ENCODE peak calls at places on chromosomes 7 and 10, in six cellular contexts. K is left lung, W is heart right ventricle, M is neural progenitor cell, D is fibroblast of lung, N is HAP-1. Z is an unnamed sample. For H3K27me3 and H3K36me3, the result is how much of the 10 kb centered on the place peaks cover.

GRCh38 chr7:26001662-26002244 is 150.2 kb upstream of the NFE2L3 start:
- DNase-seq in K (no peak), W (no peak), M (no peak), D (no peak), N (no peak), Z (no peak)

GRCh38 chr7:6705959-6706665 is 635 bp downstream of the ZNF12 start:
- DNase-seq in K (peak), W (peak), M (peak), D (peak), N (no peak), Z (no peak)

GRCh38 chr7:106779877-106780276 is 85.2 kb upstream of the PIK3CG start:
- DNase-seq in K (no peak), W (no peak), M (peak), D (no peak), N (no peak), Z (peak)

GRCh38 chr10:124224331-124225028 is 131.1 kb upstream of the CHST15 start:
- DNase-seq in K (no peak), W (no peak), M (no peak), D (no peak), N (no peak), Z (no peak)

GRCh38 chr10:3452683-3453388 is 280.3 kb upstream of the PITRM1 start:
- DNase-seq in K (no peak), W (no peak), M (no peak), D (peak), N (no peak), Z (no peak)

GRCh38 chr10:106958591-106959328 is 205.7 kb downstream of the SORCS1 start:
- DNase-seq in K (no peak), W (no peak), M (no peak), D (no peak), N (no peak), Z (no peak)

GRCh38 chr7:122844191-122844988 is 41.9 kb downstream of the CADPS2 start:
- DNase-seq in K (no peak), W (no peak), M (no peak), D (no peak), N (no peak), Z (no peak)

GRCh38 chr10:14603539-14604102 is 171.1 kb downstream of the FAM107B start:
- DNase-seq in K (peak), W (peak), M (peak), D (no peak), N (no peak), Z (peak)

GRCh38 chr10:11035318-11035920 is 17.7 kb downstream of the CELF2 start:
- DNase-seq in K (no peak), W (no peak), M (peak), D (peak), N (no peak), Z (peak)

GRCh38 chr7:20362574-20363253 is 32.0 kb downstream of the ITGB8 start:
- DNase-seq in K (no peak), W (no peak), M (no peak), D (no peak), N (no peak), Z (no peak)

GRCh38 chr10:44715081-44715480 is 196.1 kb upstream of the TMEM72 start:
- DNase-seq in K (no peak), W (no peak), M (no peak), D (no peak), N (no peak), Z (no peak)

GRCh38 chr10:74677951-74678350 is 148.4 kb upstream of the KAT6B start:
- DNase-seq in K (no peak), W (no peak), M (no peak), D (no peak), N (no peak), Z (no peak)

GRCh38 chr7:22601812-22602568 is 102.0 kb upstream of the STEAP1B start:
- DNase-seq in K (no peak), W (no peak), M (no peak), D (peak), N (no peak), Z (no peak)

GRCh38 chr10:71933651-71934050 is 30.5 kb upstream of the CHST3 start:
- DNase-seq in K (no peak), W (no peak), M (no peak), D (no peak), N (no peak), Z (no peak)

GRCh38 chr10:99537381-99538286 is 4.9 kb downstream of the NKX2-3 start:
- DNase-seq in K (peak), W (no peak), M (peak), D (no peak), N (no peak), Z (peak)

GRCh38 chr10:117130862-117131389 is 7.1 kb downstream of the VAX1 start:
- DNase-seq in K (no peak), W (no peak), M (no peak), D (no peak), N (no peak), Z (peak)

GRCh38 chr7:44602576-44602910 is 3.9 kb upstream of the OGDH start:
- DNase-seq in K (no peak), W (no peak), M (no peak), D (no peak), N (no peak), Z (no peak)
- H3K4me3 ChIP-seq in K (no peak), W (no peak), M (no peak), D (no peak), N (no peak), Z (no peak)

DNA sequence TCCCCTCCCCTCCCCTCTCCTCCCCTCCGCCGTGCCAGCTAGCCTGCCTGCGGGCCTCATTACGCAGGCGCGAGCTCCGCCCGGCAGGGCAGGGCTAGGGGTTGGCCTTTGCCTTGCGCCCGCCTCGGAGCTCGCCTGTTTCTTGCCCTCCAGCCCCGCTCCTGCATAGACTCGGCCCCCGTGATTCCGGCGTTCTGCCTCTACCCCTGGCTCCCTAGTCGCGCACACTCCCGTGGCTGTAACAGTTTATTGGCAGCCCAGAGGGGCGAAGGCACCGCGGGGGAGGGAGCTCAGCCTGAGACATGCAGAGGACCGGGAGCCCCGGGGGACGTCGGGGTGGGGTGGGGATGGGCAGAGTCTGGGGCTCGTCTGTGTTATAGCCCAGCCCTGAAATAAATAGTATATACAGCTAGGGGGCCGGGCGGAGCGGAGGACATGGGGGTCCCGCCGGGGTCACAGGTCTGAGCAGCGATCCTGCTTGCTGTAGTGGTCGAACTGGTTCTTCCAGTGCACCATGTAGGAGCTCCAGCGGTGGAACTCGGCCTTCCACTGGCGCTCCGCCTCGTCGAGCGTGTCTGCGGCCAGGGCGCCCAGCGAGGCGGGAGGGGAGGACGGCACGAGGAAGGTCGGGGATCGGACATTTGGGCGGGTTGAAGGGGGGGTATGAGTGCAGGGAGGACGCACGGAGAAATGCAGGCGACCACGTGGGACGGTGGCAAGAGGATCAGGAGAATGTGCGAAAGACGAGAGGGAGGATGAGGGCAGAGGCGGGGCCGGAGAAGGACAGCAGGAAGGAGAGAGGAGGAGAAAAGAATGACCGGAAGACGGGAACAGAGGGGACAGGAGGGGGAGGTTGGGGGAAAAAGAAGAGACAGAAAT is 485 bp upstream of the UFSP1 start:
- DNase-seq in K (peak), W (peak), M (peak), D (peak), N (peak), Z (peak)
- H3K27me3 ChIP-seq in K (half or more), W (under half), M (under half), D (under half), N (under half), Z (under half)

GRCh38 chr7:145009866-145010265 is 174.0 kb upstream of the TPK1 start:
- DNase-seq in K (no peak), W (no peak), M (no peak), D (no peak), N (no peak), Z (no peak)
- H3K36me3 ChIP-seq in K (under half), W (under half), M (under half), D (under half), N (under half), Z (under half)

GRCh38 chr10:30491204-30491603 is 57.2 kb downstream of the MAP3K8 start:
- DNase-seq in K (no peak), W (no peak), M (no peak), D (peak), N (no peak), Z (no peak)

GRCh38 chr10:30491832-30492530 is 58.0 kb downstream of the MAP3K8 start:
- DNase-seq in K (no peak), W (no peak), M (no peak), D (no peak), N (no peak), Z (no peak)

GRCh38 chr10:30489291-30489823 is 55.4 kb downstream of the MAP3K8 start:
- DNase-seq in K (no peak), W (no peak), M (peak), D (no peak), N (no peak), Z (no peak)

GRCh38 chr10:30490289-30491000 is 56.5 kb downstream of the MAP3K8 start:
- DNase-seq in K (no peak), W (no peak), M (no peak), D (no peak), N (no peak), Z (no peak)

GRCh38 chr10:30488319-30488718 is 54.3 kb downstream of the MAP3K8 start:
- DNase-seq in K (no peak), W (no peak), M (no peak), D (no peak), N (no peak), Z (no peak)
- H3K4me3 ChIP-seq in K (no peak), W (no peak), M (no peak), D (no peak), N (no peak), Z (no peak)

Z was measured in H7.